ENCODE peak calls at places on chromosomes 1 and 21, in nine cellular contexts. E is PC-9; O is esophagus squamous epithelium; T is uterus; C is Karpas-422; S is cardiac muscle cell; Z is neuronal stem cell; W is CD8-positive, alpha-beta T cell; K is sigmoid colon. H is an unnamed sample. For H3K4me1, the result is how much of the 10 kb centered on the place peaks cover.

GRCh38 chr1:24903011-24903461 is 27.0 kb downstream of the RUNX3 start:
- DNase-seq in E (no peak), O (no peak), T (no peak), C (no peak), S (no peak), Z (no peak), W (no peak), K (no peak), H (no peak)

GRCh38 chr1:24991242-24992037 is 61.4 kb upstream of the RUNX3 start:
- DNase-seq in E (no peak), O (no peak), T (no peak), C (peak), S (no peak), Z (no peak), W (no peak), K (no peak), H (no peak)

GRCh38 chr1:39690943-39691382 is 270 bp downstream of the HPCAL4 start:
- DNase-seq in E (no peak), O (no peak), T (no peak), C (no peak), S (no peak), Z (no peak), W (no peak), K (no peak), H (no peak)

GRCh38 chr1:229296541-229296941 is 25.6 kb downstream of the RAB4A start:
- DNase-seq in E (no peak), O (no peak), T (no peak), C (no peak), S (peak), Z (no peak), W (no peak), K (no peak), H (no peak)

GRCh38 chr1:89908993-89909436 is 85.9 kb upstream of the ZNF326 start:
- DNase-seq in E (no peak), O (no peak), T (no peak), C (no peak), S (no peak), Z (no peak), W (no peak), K (no peak), H (no peak)

GRCh38 chr1:196680107-196680506 is 28.3 kb downstream of the CFH start:
- DNase-seq in E (no peak), O (no peak), T (no peak), C (no peak), S (no peak), Z (no peak), W (no peak), K (no peak), H (no peak)

GRCh38 chr1:116256875-116257823 is 115.9 kb upstream of the ATP1A1 start:
- DNase-seq in E (no peak), O (no peak), T (no peak), C (no peak), S (no peak), Z (no peak), W (no peak), K (no peak), H (no peak)

GRCh38 chr1:228465134-228465533 is 22.0 kb upstream of the RNF187 start:
- DNase-seq in E (no peak), O (no peak), T (no peak), C (no peak), S (no peak), Z (no peak), W (no peak), K (no peak), H (no peak)

GRCh38 chr1:32764826-32765545 is 52.2 kb downstream of the YARS1 start:
- DNase-seq in E (no peak), O (no peak), T (no peak), C (no peak), S (no peak), Z (no peak), W (no peak), K (no peak), H (no peak)

GRCh38 chr21:16418211-16418610 is 688.4 kb downstream of the USP25 start:
- DNase-seq in E (no peak), O (no peak), T (no peak), C (no peak), S (no peak), Z (no peak), W (no peak), K (no peak), H (no peak)

GRCh38 chr1:35605882-35606182 is 32.7 kb downstream of the TFAP2E start:
- DNase-seq in E (peak), O (no peak), T (no peak), C (no peak), S (no peak), Z (no peak), W (no peak), K (no peak), H (no peak)

GRCh38 chr1:9270290-9270900 is 22.3 kb upstream of the SPSB1 start:
- DNase-seq in E (peak), O (no peak), T (no peak), C (no peak), S (peak), Z (no peak), W (no peak), K (no peak), H (no peak)

GRCh38 chr1:162498442-162498785 is 796 bp downstream of the UHMK1 start:
- DNase-seq in E (no peak), O (no peak), T (no peak), C (peak), S (peak), Z (no peak), W (no peak), K (no peak), H (no peak)

GRCh38 chr1:243849089-243850012 is 692 bp downstream of the AKT3 start:
- DNase-seq in E (peak), O (no peak), T (peak), C (no peak), S (peak), Z (peak), W (peak), K (peak), H (peak)

GRCh38 chr21:34129971-34130597 is 56.7 kb downstream of the MRPS6 start:
- DNase-seq in E (no peak), O (no peak), T (no peak), C (no peak), S (peak), Z (peak), W (no peak), K (no peak), H (peak)

GRCh38 chr1:70038025-70038424 is 167.4 kb downstream of the LRRC40 start:
- DNase-seq in E (peak), O (no peak), T (no peak), C (no peak), S (no peak), Z (no peak), W (no peak), K (no peak), H (no peak)

GRCh38 chr1:14602131-14602530 is 3.6 kb downstream of the KAZN start:
- DNase-seq in E (no peak), O (no peak), T (peak), C (no peak), S (peak), Z (no peak), W (no peak), K (peak), H (peak)

GRCh38 chr1:30816211-30817082 is 58.9 kb upstream of the LAPTM5 start:
- DNase-seq in E (peak), O (no peak), T (peak), C (no peak), S (peak), Z (peak), W (no peak), K (peak), H (peak)

GRCh38 chr21:34219334-34220020 is 144.3 kb upstream of the KCNE2 start:
- DNase-seq in E (no peak), O (no peak), T (no peak), C (no peak), S (no peak), Z (no peak), W (no peak), K (no peak), H (no peak)

GRCh38 chr1:155648207-155649147 is 38.5 kb downstream of the MSTO1 start:
- DNase-seq in E (peak), O (no peak), T (no peak), C (no peak), S (peak), Z (peak), W (no peak), K (no peak), H (peak)

GRCh38 chr1:32816676-32817158 is 441 bp downstream of the YARS1 start:
- DNase-seq in E (no peak), O (no peak), T (no peak), C (no peak), S (peak), Z (no peak), W (no peak), K (peak), H (peak)

GRCh38 chr1:47471163-47471562 is 33.3 kb downstream of the FOXD2 start:
- DNase-seq in E (no peak), O (no peak), T (peak), C (no peak), S (no peak), Z (no peak), W (no peak), K (peak), H (no peak)

GRCh38 chr1:235714205-235714897 is 64.8 kb upstream of the GNG4 start:
- DNase-seq in E (no peak), O (no peak), T (no peak), C (no peak), S (no peak), Z (no peak), W (no peak), K (no peak), H (no peak)

GRCh38 chr1:226519135-226519534 is 29.4 kb upstream of the STUM start:
- DNase-seq in E (no peak), O (no peak), T (no peak), C (no peak), S (no peak), Z (no peak), W (no peak), K (no peak), H (no peak)

GRCh38 chr1:30191154-30191702 is 532.2 kb downstream of the MATN1 start:
- DNase-seq in E (no peak), O (no peak), T (peak), C (peak), S (no peak), Z (no peak), W (peak), K (no peak), H (no peak)

GRCh38 chr1:21882721-21883415 is 54.2 kb downstream of the HSPG2 start:
- DNase-seq in E (no peak), O (no peak), T (no peak), C (no peak), S (no peak), Z (no peak), W (no peak), K (no peak), H (no peak)

GRCh38 chr21:36541721-36542139 is 61.8 kb upstream of the CLDN14 start:
- DNase-seq in E (no peak), O (no peak), T (no peak), C (no peak), S (no peak), Z (no peak), W (no peak), K (no peak), H (no peak)

GRCh38 chr1:32250893-32251716 is at the start of gene LCK:
- DNase-seq in E (no peak), O (no peak), T (no peak), C (peak), S (no peak), Z (no peak), W (peak), K (no peak), H (no peak)

GRCh38 chr21:38228115-38228514 is 28.7 kb upstream of the KCNJ15 start:
- DNase-seq in E (no peak), O (no peak), T (no peak), C (no peak), S (no peak), Z (no peak), W (no peak), K (no peak), H (no peak)

GRCh38 chr21:38802050-38803026 is 3.4 kb upstream of the ETS2 start:
- DNase-seq in E (no peak), O (no peak), T (no peak), C (no peak), S (no peak), Z (no peak), W (no peak), K (no peak), H (no peak)

GRCh38 chr1:62299426-62300200 is 19.6 kb downstream of the KANK4 start:
- DNase-seq in E (no peak), O (no peak), T (no peak), C (no peak), S (no peak), Z (no peak), W (no peak), K (no peak), H (peak)

GRCh38 chr1:167904641-167905040 is 9.3 kb downstream of the ADCY10 start:
- DNase-seq in E (no peak), O (no peak), T (no peak), C (no peak), S (no peak), Z (no peak), W (no peak), K (no peak), H (no peak)

GRCh38 chr1:109770331-109771095 is 6.8 kb upstream of the EPS8L3 start:
- DNase-seq in E (no peak), O (no peak), T (peak), C (no peak), S (no peak), Z (no peak), W (no peak), K (peak), H (no peak)

DNA sequence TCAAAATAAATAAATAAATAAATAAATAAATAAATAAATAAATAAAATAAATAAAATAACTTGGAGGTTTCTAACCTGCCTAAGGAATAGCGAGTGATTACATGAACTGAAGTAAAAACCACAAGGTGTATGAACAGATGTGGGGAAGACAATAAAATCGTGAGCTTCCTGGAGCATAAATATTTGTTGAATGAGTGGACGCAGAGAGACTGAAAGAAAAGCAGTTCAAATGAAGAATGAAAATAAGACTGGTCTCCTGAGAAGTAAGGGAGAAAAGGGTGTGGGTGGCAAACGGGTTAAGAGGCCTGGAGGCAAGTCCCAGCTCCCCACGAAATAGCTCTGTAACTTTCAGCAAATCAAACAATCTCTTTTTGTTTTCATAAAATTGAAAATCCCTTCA is 33.6 kb downstream of the CHML start:
- DNase-seq in E (peak), O (no peak), T (no peak), C (no peak), S (no peak), Z (no peak), W (no peak), K (no peak), H (no peak)
- H3K4me1 ChIP-seq in E (under half), O (under half), T (under half), C (under half), S (under half), Z (under half), W (under half), K (under half), H (under half)

DNA sequence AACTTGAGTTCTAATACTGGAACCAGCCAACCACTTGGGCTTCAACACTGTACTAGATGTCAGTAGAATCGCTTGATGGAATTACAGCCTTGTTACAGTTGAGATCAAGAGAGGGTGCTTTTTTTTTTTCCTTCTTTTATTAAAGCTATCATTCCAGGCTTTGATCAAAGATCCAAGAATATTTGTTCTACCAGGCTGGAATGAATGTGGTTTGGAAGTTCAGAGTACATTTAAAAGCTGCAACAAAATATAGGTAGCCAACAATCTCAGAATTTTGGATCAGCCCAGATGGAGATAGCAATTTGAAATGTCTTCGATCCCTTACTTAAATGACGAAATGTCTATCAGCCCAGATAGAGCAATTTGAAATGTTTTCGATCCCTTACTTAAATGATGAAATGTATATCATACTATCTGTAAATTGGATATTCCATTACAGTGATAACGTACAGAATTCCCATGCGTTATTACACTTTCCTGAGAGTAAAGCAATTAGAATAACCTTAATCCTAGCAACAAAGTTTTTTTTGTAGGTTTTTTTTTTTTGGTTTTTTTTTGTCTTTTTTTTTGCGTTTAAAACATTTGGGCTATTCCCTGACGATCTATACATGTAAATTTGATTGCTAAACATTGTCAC is 3.6 kb downstream of the ZNF281 start:
- DNase-seq in E (no peak), O (no peak), T (no peak), C (no peak), S (no peak), Z (no peak), W (no peak), K (no peak), H (no peak)
- H3K4me3 ChIP-seq in E (peak), O (no peak), T (no peak), C (peak), S (peak), Z (no peak), W (no peak), K (no peak), H (no peak)

GRCh38 chr1:203176744-203177460 is 1.3 kb upstream of the MYBPH start:
- DNase-seq in E (no peak), O (no peak), T (no peak), C (peak), S (no peak), Z (no peak), W (no peak), K (no peak), H (no peak)

GRCh38 chr1:203178083-203178482 is 2.5 kb upstream of the MYBPH start:
- DNase-seq in E (no peak), O (no peak), T (no peak), C (peak), S (no peak), Z (peak), W (no peak), K (no peak), H (no peak)

GRCh38 chr1:203177471-203178039 is 1.9 kb upstream of the MYBPH start:
- DNase-seq in E (no peak), O (no peak), T (no peak), C (peak), S (no peak), Z (no peak), W (no peak), K (no peak), H (no peak)

GRCh38 chr1:203179328-203180009 is 3.8 kb upstream of the MYBPH start:
- DNase-seq in E (no peak), O (no peak), T (no peak), C (peak), S (no peak), Z (no peak), W (no peak), K (no peak), H (no peak)

DNA sequence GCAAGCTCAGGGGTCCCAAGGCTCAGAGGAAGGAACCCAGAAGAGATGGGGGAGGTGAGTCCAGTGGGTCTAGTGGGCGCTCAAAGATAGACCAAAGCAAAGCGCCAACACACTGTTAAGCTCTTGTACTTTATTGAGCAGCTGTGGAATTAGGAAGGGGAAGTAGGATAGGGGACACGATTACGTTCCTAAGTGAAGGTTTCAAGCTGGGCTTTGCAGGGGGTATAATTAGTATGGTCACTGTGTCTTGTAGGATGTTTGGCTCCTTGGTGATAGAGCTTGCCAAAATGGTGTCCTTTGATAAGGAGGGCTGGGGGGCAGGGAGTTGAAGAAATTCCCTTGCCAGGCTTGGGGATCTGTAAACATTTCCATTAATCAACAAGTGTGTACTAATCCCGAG is 3.2 kb upstream of the MYBPH start:
- DNase-seq in E (no peak), O (no peak), T (no peak), C (peak), S (no peak), Z (no peak), W (no peak), K (no peak), H (no peak)
- H3K4me1 ChIP-seq in E (under half), O (under half), T (under half), C (half or more), S (under half), Z (under half), W (under half), K (under half), H (under half)

GRCh38 chr1:19792237-19793002 is 7.3 kb downstream of the TMCO4 start:
- DNase-seq in E (no peak), O (no peak), T (no peak), C (no peak), S (no peak), Z (no peak), W (no peak), K (no peak), H (no peak)

GRCh38 chr1:19785660-19786059 is 14.1 kb downstream of the TMCO4 start:
- DNase-seq in E (no peak), O (no peak), T (no peak), C (no peak), S (no peak), Z (no peak), W (no peak), K (no peak), H (no peak)

GRCh38 chr1:19786988-19787423 is 12.7 kb downstream of the TMCO4 start:
- DNase-seq in E (peak), O (no peak), T (no peak), C (no peak), S (no peak), Z (no peak), W (no peak), K (no peak), H (no peak)
- H3K4me3 ChIP-seq in E (no peak), O (no peak), T (no peak), C (no peak), S (no peak), Z (no peak), W (no peak), K (no peak), H (no peak)

GRCh38 chr1:231933711-231934626 is 307.4 kb downstream of the DISC1 start:
- DNase-seq in E (no peak), O (no peak), T (no peak), C (no peak), S (no peak), Z (no peak), W (no peak), K (no peak), H (no peak)
- H3K4me1 ChIP-seq in E (under half), O (under half), T (under half), C (under half), S (half or more), Z (under half), W (under half), K (under half), H (under half)

DNA sequence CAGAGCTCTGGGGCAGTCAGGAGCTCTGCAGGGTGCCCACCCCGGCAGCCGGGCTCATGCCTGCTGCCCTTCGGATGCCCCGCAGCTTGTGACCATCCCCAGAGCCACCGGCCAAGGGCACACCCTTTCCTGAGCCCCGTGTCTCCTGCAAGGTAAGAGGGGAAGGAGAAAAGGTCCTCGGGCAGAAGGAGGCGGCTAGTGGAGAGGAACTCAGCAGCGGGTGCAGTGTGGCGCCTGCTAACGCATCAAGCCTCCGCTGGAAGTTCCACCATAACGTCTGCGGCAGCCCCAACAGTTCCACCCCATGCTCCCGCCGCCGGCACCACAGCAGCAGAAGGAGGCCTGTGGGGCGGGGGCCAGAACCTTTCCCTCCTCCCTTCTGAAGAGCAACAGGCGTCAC is 946 bp downstream of the VWA5B1 start:
- DNase-seq in E (no peak), O (no peak), T (no peak), C (no peak), S (peak), Z (no peak), W (no peak), K (no peak), H (no peak)
- H3K4me3 ChIP-seq in E (no peak), O (no peak), T (no peak), C (no peak), S (no peak), Z (no peak), W (no peak), K (no peak), H (no peak)

DNA sequence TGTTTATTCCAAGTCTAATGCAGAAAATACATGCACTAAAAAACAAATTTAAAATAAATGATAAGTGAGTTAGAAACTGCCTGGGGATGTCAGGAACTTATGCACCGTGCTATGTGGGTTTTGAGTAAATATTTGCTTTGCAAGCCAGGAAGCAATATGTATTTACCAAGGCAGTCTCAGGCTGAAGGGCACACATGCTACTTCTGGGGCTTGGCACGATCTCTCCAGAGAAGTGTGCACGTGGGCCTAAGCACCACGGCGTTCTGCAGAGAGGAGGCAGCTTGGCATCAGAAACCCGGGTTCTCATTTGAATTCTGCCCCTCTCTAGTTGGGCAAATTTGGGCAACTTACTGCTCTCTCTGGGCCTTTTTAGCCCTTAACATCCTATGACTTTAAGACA is 72.6 kb upstream of the ROR1 start:
- DNase-seq in E (no peak), O (no peak), T (no peak), C (no peak), S (no peak), Z (no peak), W (no peak), K (peak), H (no peak)
- H3K4me1 ChIP-seq in E (under half), O (under half), T (under half), C (under half), S (under half), Z (under half), W (under half), K (under half), H (under half)